ENCODE peak calls at places on chromosomes 6 and 20, in five cellular contexts. I is stimulated activated CD4-positive, alpha-beta T cell treated with anti-CD3 and anti-CD28 coated beads, Interleukin-4, amount 100 ng/mL, for 1 hour; Y is SHP77; O is naive B cell; U is brain microvascular endothelial cell. H is an unnamed sample.
A peak's percentile ranks its signal among the peaks of the same experiment; 100 is the strongest.

GRCh38 chr20:47620808-47621805 is 119.4 kb downstream of the NCOA3 start:
- DNase-seq in I (no peak), Y (peak; percentile 20), O (peak; percentile 35), U (peak; percentile 42), H (peak; percentile 27)

GRCh38 chr6:29502181-29502580 is 14.4 kb upstream of the MAS1L start:
- DNase-seq in I (no peak), Y (no peak), O (no peak), U (no peak), H (peak; percentile 45)

GRCh38 chr6:35454843-35455110 is 2.6 kb downstream of the FANCE start:
- DNase-seq in I (no peak), Y (no peak), O (no peak), U (no peak), H (no peak)

GRCh38 chr6:169240591-169241390 is 12.9 kb downstream of the THBS2 start:
- DNase-seq in I (no peak), Y (no peak), O (no peak), U (no peak), H (peak; percentile 78)

GRCh38 chr6:134183844-134184243 is 131.4 kb upstream of the SLC2A12 start:
- DNase-seq in I (no peak), Y (no peak), O (no peak), U (no peak), H (no peak)

GRCh38 chr20:49601153-49601924 is 33.4 kb upstream of the PTGIS start:
- DNase-seq in I (no peak), Y (no peak), O (no peak), U (no peak), H (no peak)

GRCh38 chr6:68427630-68428029 is 207.5 kb upstream of the ADGRB3 start:
- DNase-seq in I (no peak), Y (no peak), O (no peak), U (peak; percentile 33), H (no peak)

GRCh38 chr20:4449977-4450715 is 271.6 kb upstream of the PRND start:
- DNase-seq in I (no peak), Y (peak; percentile 13), O (no peak), U (peak; percentile 65), H (no peak)

GRCh38 chr6:137157601-137158000 is 15.8 kb downstream of the IL22RA2 start:
- DNase-seq in I (no peak), Y (no peak), O (no peak), U (no peak), H (no peak)

GRCh38 chr6:13053080-13053479 is 275.3 kb downstream of the TBC1D7 start:
- DNase-seq in I (no peak), Y (no peak), O (no peak), U (no peak), H (no peak)

GRCh38 chr6:3033652-3034051 is 34.0 kb downstream of the NQO2 start:
- DNase-seq in I (no peak), Y (no peak), O (no peak), U (no peak), H (no peak)

GRCh38 chr6:18081025-18081668 is 41.3 kb downstream of the NHLRC1 start:
- DNase-seq in I (no peak), Y (no peak), O (no peak), U (peak; percentile 73), H (no peak)

H was measured in Daoy.